ENCODE peak calls at places on chromosomes 11 and 22, in seven cellular contexts. F, N, D, Y, T, Z and C are unnamed samples.

GRCh38 chr11:124602193-124602592 is 9.0 kb upstream of the PANX3 start:
- DNase-seq in T (no peak), D (peak), F (no peak), Y (no peak), N (no peak), Z (no peak), C (no peak)

GRCh38 chr11:66951927-66952337 is 6.3 kb downstream of the PC start:
- DNase-seq in F (no peak), N (no peak), Z (no peak), D (peak), Y (no peak), T (no peak), C (no peak)

GRCh38 chr11:46050065-46050464 is 71.2 kb downstream of the PHF21A start:
- DNase-seq in N (no peak), T (peak), Y (no peak), Z (no peak), D (peak), F (peak), C (no peak)

GRCh38 chr11:60634151-60634550 is 65.3 kb upstream of the MS4A8 start:
- DNase-seq in Y (no peak), Z (no peak), D (peak), T (no peak), F (no peak), N (no peak), C (no peak)

GRCh38 chr11:32643526-32643925 is 59.9 kb downstream of the EIF3M start:
- DNase-seq in Z (no peak), D (peak), Y (no peak), F (no peak), N (no peak), T (no peak), C (no peak)

GRCh38 chr22:23038334-23038642 is 32.0 kb upstream of the GNAZ start:
- DNase-seq in T (no peak), D (no peak), F (no peak), Z (no peak), Y (no peak), N (no peak), C (no peak)

GRCh38 chr22:33919591-33920501 is at the start of gene LARGE1:
- DNase-seq in F (no peak), N (peak), D (peak), Z (peak), Y (peak), T (peak), C (no peak)

GRCh38 chr11:68589817-68590216 is 94.5 kb upstream of the GAL start:
- DNase-seq in T (no peak), F (no peak), D (no peak), Y (no peak), Z (no peak), N (no peak), C (no peak)

GRCh38 chr11:91299980-91300379 is 924.6 kb upstream of the FAT3 start:
- DNase-seq in D (peak), N (no peak), T (no peak), Y (no peak), F (no peak), Z (no peak), C (no peak)

GRCh38 chr11:65112226-65112550 is 516 bp downstream of the TM7SF2 start:
- DNase-seq in D (no peak), N (no peak), Z (no peak), Y (no peak), F (no peak), T (no peak), C (no peak)